ENCODE peak calls at places on chromosomes 13 and 19, in nine cellular contexts. Q is epithelial cell of esophagus, G is lower lobe of right lung, X is mammary epithelial cell, I is upper lobe of right lung, S is pancreas, L is tibial nerve, R is lower leg skin, K is AG09309. H is an unnamed sample.

GRCh38 chr13:91576590-91576989 is 178.2 kb downstream of the GPC5 start:
- DNase-seq in Q (no peak), G (no peak), X (no peak), I (no peak), S (no peak), L (no peak), R (no peak), K (no peak), H (peak)

GRCh38 chr19:46109876-46110275 is 14.6 kb downstream of the IGFL3 start:
- DNase-seq in Q (no peak), G (no peak), X (no peak), I (no peak), S (no peak), L (no peak), R (no peak), K (no peak), H (no peak)

GRCh38 chr13:98405107-98405571 is 171.8 kb downstream of the STK24 start:
- DNase-seq in Q (no peak), G (no peak), X (no peak), I (no peak), S (no peak), L (no peak), R (peak), K (no peak), H (peak)

GRCh38 chr13:33637978-33638743 is 179.8 kb upstream of the RFC3 start:
- DNase-seq in Q (peak), G (no peak), X (peak), I (no peak), S (no peak), L (no peak), R (no peak), K (no peak), H (peak)

GRCh38 chr19:1882089-1882785 is 3.1 kb downstream of the ABHD17A start:
- DNase-seq in Q (no peak), G (no peak), X (no peak), I (no peak), S (no peak), L (no peak), R (no peak), K (no peak), H (no peak)

GRCh38 chr19:19816679-19817078 is 4.9 kb downstream of the ZNF506 start:
- DNase-seq in Q (no peak), G (no peak), X (no peak), I (no peak), S (no peak), L (no peak), R (no peak), K (no peak), H (no peak)

GRCh38 chr13:35140321-35140720 is 198.3 kb downstream of the NBEA start:
- DNase-seq in Q (no peak), G (no peak), X (no peak), I (no peak), S (no peak), L (no peak), R (no peak), K (no peak), H (no peak)

GRCh38 chr13:29865934-29866333 is 15.5 kb upstream of the UBL3 start:
- DNase-seq in Q (peak), G (no peak), X (no peak), I (no peak), S (no peak), L (no peak), R (no peak), K (no peak), H (no peak)

GRCh38 chr19:43444531-43445340 is 20.7 kb downstream of the LYPD3 start:
- DNase-seq in Q (no peak), G (no peak), X (no peak), I (peak), S (no peak), L (no peak), R (no peak), K (no peak), H (no peak)

GRCh38 chr19:1483067-1483978 is 4.3 kb upstream of the C19orf25 start:
- DNase-seq in Q (no peak), G (peak), X (no peak), I (no peak), S (no peak), L (no peak), R (no peak), K (no peak), H (no peak)

GRCh38 chr13:31742102-31742695 is 2.9 kb downstream of the RXFP2 start:
- DNase-seq in Q (peak), G (peak), X (peak), I (no peak), S (peak), L (peak), R (peak), K (peak), H (peak)

GRCh38 chr19:39502640-39503417 is 4.1 kb downstream of the DLL3 start:
- DNase-seq in Q (peak), G (peak), X (peak), I (peak), S (peak), L (no peak), R (peak), K (no peak), H (peak)

GRCh38 chr13:76921516-76921915 is 26.8 kb upstream of the ACOD1 start:
- DNase-seq in Q (no peak), G (no peak), X (peak), I (no peak), S (no peak), L (no peak), R (no peak), K (no peak), H (peak)

GRCh38 chr13:77981191-77981925 is 62.7 kb upstream of the EDNRB start:
- DNase-seq in Q (no peak), G (no peak), X (peak), I (no peak), S (no peak), L (no peak), R (no peak), K (no peak), H (peak)

GRCh38 chr13:86974251-86974994 is 696.7 kb upstream of the SLITRK5 start:
- DNase-seq in Q (no peak), G (no peak), X (no peak), I (peak), S (no peak), L (no peak), R (no peak), K (no peak), H (no peak)

GRCh38 chr19:1064661-1065605 is 2.0 kb upstream of the ARHGAP45 start:
- DNase-seq in Q (peak), G (peak), X (peak), I (peak), S (peak), L (no peak), R (no peak), K (no peak), H (peak)

GRCh38 chr19:2578391-2578826 is 102.5 kb downstream of the GADD45B start:
- DNase-seq in Q (peak), G (no peak), X (peak), I (peak), S (peak), L (no peak), R (no peak), K (no peak), H (peak)

GRCh38 chr19:48698046-48698445 is 2.3 kb downstream of the FUT2 start:
- DNase-seq in Q (peak), G (no peak), X (peak), I (no peak), S (no peak), L (no peak), R (no peak), K (no peak), H (peak)

GRCh38 chr19:55464039-55464668 is 397 bp downstream of the C19orf85 start:
- DNase-seq in Q (no peak), G (no peak), X (no peak), I (no peak), S (no peak), L (no peak), R (no peak), K (no peak), H (no peak)

GRCh38 chr19:28012361-28012760 is 1200.6 kb downstream of the UQCRFS1 start:
- DNase-seq in Q (no peak), G (no peak), X (no peak), I (no peak), S (no peak), L (no peak), R (no peak), K (no peak), H (no peak)

GRCh38 chr13:99442273-99442895 is 58.9 kb upstream of the TM9SF2 start:
- DNase-seq in Q (peak), G (no peak), X (peak), I (no peak), S (no peak), L (no peak), R (no peak), K (no peak), H (peak)

GRCh38 chr19:29576043-29576442 is 30.0 kb upstream of the POP4 start:
- DNase-seq in Q (no peak), G (no peak), X (peak), I (no peak), S (no peak), L (no peak), R (peak), K (no peak), H (no peak)

GRCh38 chr13:79423801-79424642 is 18.0 kb upstream of the RBM26 start:
- DNase-seq in Q (peak), G (no peak), X (no peak), I (no peak), S (no peak), L (no peak), R (no peak), K (no peak), H (peak)

GRCh38 chr13:62061751-62062150 is 646.1 kb upstream of the PCDH20 start:
- DNase-seq in Q (no peak), G (no peak), X (no peak), I (no peak), S (no peak), L (no peak), R (no peak), K (no peak), H (no peak)

GRCh38 chr19:1922803-1923202 is 17.6 kb downstream of the ADAT3 start:
- DNase-seq in Q (no peak), G (no peak), X (no peak), I (no peak), S (no peak), L (no peak), R (no peak), K (no peak), H (no peak)

GRCh38 chr13:27353166-27353583 is 71.2 kb upstream of the GTF3A start:
- DNase-seq in Q (peak), G (no peak), X (no peak), I (no peak), S (no peak), L (no peak), R (no peak), K (no peak), H (peak)

GRCh38 chr13:34640931-34641330 is 301.1 kb upstream of the NBEA start:
- DNase-seq in Q (no peak), G (no peak), X (no peak), I (no peak), S (no peak), L (no peak), R (no peak), K (no peak), H (no peak)

GRCh38 chr19:20423381-20424207 is 142.0 kb downstream of the ZNF737 start:
- DNase-seq in Q (peak), G (peak), X (peak), I (peak), S (peak), L (peak), R (peak), K (no peak), H (peak)

GRCh38 chr19:3036119-3036794 is 7.2 kb upstream of the TLE2 start:
- DNase-seq in Q (peak), G (peak), X (peak), I (peak), S (peak), L (peak), R (peak), K (peak), H (peak)

GRCh38 chr13:100883453-100883852 is 208.9 kb upstream of the TMTC4 start:
- DNase-seq in Q (no peak), G (no peak), X (no peak), I (no peak), S (no peak), L (no peak), R (no peak), K (no peak), H (no peak)

GRCh38 chr19:55370305-55370988 is at the start of gene IL11:
- DNase-seq in Q (peak), G (no peak), X (no peak), I (no peak), S (no peak), L (no peak), R (no peak), K (no peak), H (peak)

GRCh38 chr19:7871280-7871529 is 3.0 kb downstream of the PRR36 start:
- DNase-seq in Q (peak), G (no peak), X (no peak), I (no peak), S (no peak), L (no peak), R (no peak), K (no peak), H (no peak)

GRCh38 chr19:41531438-41532311 is 44.3 kb upstream of the CEACAM21 start:
- DNase-seq in Q (peak), G (peak), X (peak), I (peak), S (no peak), L (peak), R (peak), K (no peak), H (peak)
- H3K4me3 ChIP-seq in Q (no peak), G (peak), X (no peak), I (peak), S (peak), L (no peak), R (no peak), K (no peak), H (peak)

GRCh38 chr19:16455489-16455888 is 16.3 kb downstream of the EPS15L1 start:
- DNase-seq in Q (no peak), G (no peak), X (no peak), I (no peak), S (no peak), L (no peak), R (no peak), K (no peak), H (no peak)

GRCh38 chr19:16457954-16458331 is 13.8 kb downstream of the EPS15L1 start:
- DNase-seq in Q (no peak), G (no peak), X (no peak), I (no peak), S (no peak), L (no peak), R (no peak), K (no peak), H (no peak)

GRCh38 chr19:16458391-16459128 is 13.2 kb downstream of the EPS15L1 start:
- DNase-seq in Q (no peak), G (no peak), X (no peak), I (no peak), S (no peak), L (no peak), R (no peak), K (no peak), H (no peak)

GRCh38 chr19:16457195-16457953 is 14.4 kb downstream of the EPS15L1 start:
- DNase-seq in Q (peak), G (peak), X (peak), I (no peak), S (no peak), L (no peak), R (peak), K (no peak), H (peak)

DNA sequence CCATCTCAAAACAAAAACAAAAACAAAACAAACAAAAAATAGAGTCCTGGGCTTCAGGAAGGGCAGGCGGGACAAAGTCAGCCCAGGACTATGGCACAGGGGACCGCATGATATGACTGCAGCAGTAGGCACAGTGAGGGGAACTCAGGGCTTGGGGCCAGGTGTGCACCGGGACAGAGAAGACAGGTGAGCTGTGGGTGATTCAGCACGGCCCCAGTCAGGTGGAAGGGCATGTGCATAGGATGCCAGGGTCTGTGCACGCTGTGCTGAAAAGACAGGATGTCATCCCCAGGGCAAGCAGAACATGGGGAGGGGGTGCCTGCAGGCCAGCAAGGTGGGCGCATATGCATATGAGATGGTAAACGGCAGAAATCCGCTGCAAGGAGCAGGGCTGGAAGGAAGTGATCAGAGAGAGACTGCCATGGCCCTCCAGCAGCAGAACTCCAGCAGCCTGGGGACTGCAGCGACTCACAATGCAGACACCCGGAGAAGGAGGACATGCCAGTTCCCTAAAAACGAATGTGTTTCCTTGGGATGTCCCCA is 15.0 kb downstream of the EPS15L1 start:
- DNase-seq in Q (peak), G (no peak), X (peak), I (no peak), S (no peak), L (no peak), R (no peak), K (no peak), H (no peak)
- H3K4me3 ChIP-seq in Q (no peak), G (no peak), X (no peak), I (no peak), S (no peak), L (no peak), R (no peak), K (no peak), H (no peak)

GRCh38 chr19:34299576-34299975 is 45.2 kb downstream of the GARRE1 start:
- DNase-seq in Q (no peak), G (no peak), X (no peak), I (no peak), S (no peak), L (no peak), R (no peak), K (no peak), H (no peak)

GRCh38 chr19:34298891-34299510 is 44.6 kb downstream of the GARRE1 start:
- DNase-seq in Q (no peak), G (no peak), X (no peak), I (no peak), S (no peak), L (no peak), R (no peak), K (no peak), H (no peak)

GRCh38 chr19:34305221-34306058 is 51.1 kb downstream of the GARRE1 start:
- DNase-seq in Q (no peak), G (no peak), X (no peak), I (no peak), S (no peak), L (no peak), R (no peak), K (no peak), H (peak)

GRCh38 chr19:34300962-34301361 is 46.6 kb downstream of the GARRE1 start:
- DNase-seq in Q (no peak), G (no peak), X (no peak), I (no peak), S (no peak), L (no peak), R (no peak), K (no peak), H (no peak)

DNA sequence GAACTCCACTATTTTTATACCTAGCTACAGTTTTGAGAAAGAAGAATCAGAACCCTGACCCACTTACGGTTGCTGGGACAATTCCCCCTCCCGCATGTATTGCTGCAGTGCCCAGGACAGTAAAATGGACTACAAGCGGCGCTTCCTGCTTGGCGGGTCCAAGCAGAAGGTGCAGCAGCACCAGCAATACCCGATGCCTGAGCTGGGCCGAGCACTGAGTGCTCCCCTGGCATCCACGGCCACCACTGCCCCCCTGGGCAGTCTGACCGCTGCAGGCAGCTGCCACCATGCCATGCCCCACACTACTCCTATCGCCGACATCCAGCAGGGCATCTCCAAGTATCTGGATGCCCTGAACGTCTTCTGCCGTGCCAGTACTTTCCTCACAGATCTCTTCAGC is 46.0 kb downstream of the GARRE1 start:
- DNase-seq in Q (no peak), G (no peak), X (no peak), I (no peak), S (no peak), L (no peak), R (no peak), K (no peak), H (no peak)
- H3K4me3 ChIP-seq in Q (no peak), G (no peak), X (no peak), I (no peak), S (no peak), L (no peak), R (no peak), K (no peak), H (no peak)

GRCh38 chr13:50192272-50192813 is 177.1 kb downstream of the KCNRG start:
- DNase-seq in Q (no peak), G (no peak), X (no peak), I (no peak), S (no peak), L (no peak), R (no peak), K (no peak), H (no peak)

GRCh38 chr13:50191004-50191403 is 175.8 kb downstream of the KCNRG start:
- DNase-seq in Q (no peak), G (no peak), X (no peak), I (no peak), S (no peak), L (no peak), R (no peak), K (no peak), H (no peak)

GRCh38 chr13:50188696-50189095 is 173.5 kb downstream of the KCNRG start:
- DNase-seq in Q (peak), G (no peak), X (peak), I (no peak), S (no peak), L (no peak), R (no peak), K (no peak), H (no peak)

GRCh38 chr13:50189450-50189849 is 174.2 kb downstream of the KCNRG start:
- DNase-seq in Q (no peak), G (no peak), X (no peak), I (no peak), S (no peak), L (no peak), R (no peak), K (no peak), H (no peak)

GRCh38 chr13:50187352-50188029 is 172.2 kb downstream of the KCNRG start:
- DNase-seq in Q (no peak), G (no peak), X (no peak), I (no peak), S (no peak), L (no peak), R (no peak), K (no peak), H (no peak)
- H3K4me3 ChIP-seq in Q (no peak), G (no peak), X (no peak), I (no peak), S (no peak), L (no peak), R (no peak), K (no peak), H (no peak)

DNA sequence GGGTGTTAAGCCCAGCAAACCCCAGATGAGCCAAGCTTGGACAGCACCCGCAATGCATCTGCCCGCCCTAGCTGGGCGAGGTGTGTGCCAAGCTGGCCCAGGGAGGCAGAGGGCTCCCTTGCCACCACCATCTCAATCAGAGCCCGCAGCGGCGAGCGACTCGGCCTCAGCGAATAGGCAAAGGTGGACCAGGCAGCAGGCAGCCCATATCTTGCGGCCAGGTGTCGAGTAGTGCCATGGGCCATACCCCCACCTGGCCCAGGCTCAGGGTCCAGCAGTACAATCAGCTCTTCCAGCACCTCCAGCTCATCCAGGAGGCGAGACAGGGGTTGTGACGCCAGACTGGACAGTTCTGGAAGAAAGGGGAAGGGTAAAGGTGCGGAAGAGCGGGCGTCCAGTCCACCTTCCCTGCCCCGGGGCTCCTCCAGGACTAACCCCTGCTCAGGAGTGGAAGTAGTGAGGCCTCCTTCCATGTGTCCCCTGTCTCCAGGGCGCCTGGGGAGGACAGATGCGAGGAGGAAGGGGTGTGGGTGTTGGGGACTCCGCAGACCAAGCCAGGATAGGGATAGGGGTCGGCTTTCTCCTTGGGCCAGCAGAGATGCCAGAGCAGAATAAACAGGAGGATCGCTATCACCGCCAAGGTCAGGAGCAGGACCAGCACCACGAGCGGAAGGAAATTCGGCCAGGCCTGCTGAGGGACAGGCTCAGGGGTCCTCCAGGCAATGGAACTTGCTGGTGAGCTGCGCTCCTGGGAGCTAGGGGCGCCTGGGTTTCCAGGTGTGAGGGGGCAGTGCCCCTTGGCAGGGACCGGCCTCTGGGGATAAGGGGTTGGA is 2.8 kb downstream of the IGFLR1 start:
- DNase-seq in Q (no peak), G (no peak), X (no peak), I (no peak), S (no peak), L (no peak), R (no peak), K (no peak), H (no peak)
- H3K4me3 ChIP-seq in Q (peak), G (peak), X (peak), I (peak), S (peak), L (peak), R (no peak), K (peak), H (peak)

GRCh38 chr13:23824355-23824754 is 64.8 kb downstream of the MIPEP start:
- DNase-seq in Q (no peak), G (no peak), X (no peak), I (no peak), S (no peak), L (no peak), R (peak), K (no peak), H (no peak)
- H3K4me3 ChIP-seq in Q (no peak), G (no peak), X (no peak), I (no peak), S (no peak), L (no peak), R (no peak), K (no peak), H (no peak)